ENCODE peak calls at places on chromosomes 3 and 15, in eight cellular contexts. One of them, this sample, is unnamed.

GRCh38 chr3:155771126-155771525 is 26.3 kb upstream of the PLCH1 start:
- DNase-seq in globus pallidus: no peak
- DNase-seq in HEK293T: no peak
- DNase-seq in HTR-8/SVneo: no peak
- DNase-seq in nucleus accumbens: no peak
- DNase-seq in DMS53: no peak
- DNase-seq in activated naive CD4-positive, alpha-beta T cell treated with anti-CD3 and anti-CD28 coated beads, Interleukin-2, amount 50 U/mL, for 16 hours: no peak
- DNase-seq in mucosa of descending colon: no peak
- DNase-seq in this sample: no peak

GRCh38 chr15:29920515-29920914 is 98.2 kb upstream of the TJP1 start:
- DNase-seq in globus pallidus: no peak
- DNase-seq in DMS53: peak
- DNase-seq in activated naive CD4-positive, alpha-beta T cell treated with anti-CD3 and anti-CD28 coated beads, Interleukin-2, amount 50 U/mL, for 16 hours: no peak
- DNase-seq in HTR-8/SVneo: no peak
- DNase-seq in HEK293T: no peak
- DNase-seq in mucosa of descending colon: no peak
- DNase-seq in nucleus accumbens: peak
- DNase-seq in this sample: peak

GRCh38 chr3:20320489-20320888 is 134.5 kb upstream of the SGO1 start:
- DNase-seq in globus pallidus: no peak
- DNase-seq in HTR-8/SVneo: no peak
- DNase-seq in HEK293T: no peak
- DNase-seq in mucosa of descending colon: no peak
- DNase-seq in DMS53: peak
- DNase-seq in activated naive CD4-positive, alpha-beta T cell treated with anti-CD3 and anti-CD28 coated beads, Interleukin-2, amount 50 U/mL, for 16 hours: no peak
- DNase-seq in nucleus accumbens: no peak
- DNase-seq in this sample: no peak

GRCh38 chr3:52136513-52136912 is 17.7 kb downstream of the POC1A start:
- DNase-seq in mucosa of descending colon: no peak
- DNase-seq in globus pallidus: no peak
- DNase-seq in HEK293T: no peak
- DNase-seq in nucleus accumbens: no peak
- DNase-seq in activated naive CD4-positive, alpha-beta T cell treated with anti-CD3 and anti-CD28 coated beads, Interleukin-2, amount 50 U/mL, for 16 hours: no peak
- DNase-seq in HTR-8/SVneo: no peak
- DNase-seq in DMS53: no peak
- DNase-seq in this sample: no peak

GRCh38 chr15:43253431-43254403 is 13.0 kb downstream of the TGM5 start:
- DNase-seq in DMS53: no peak
- DNase-seq in activated naive CD4-positive, alpha-beta T cell treated with anti-CD3 and anti-CD28 coated beads, Interleukin-2, amount 50 U/mL, for 16 hours: no peak
- DNase-seq in HEK293T: no peak
- DNase-seq in globus pallidus: no peak
- DNase-seq in HTR-8/SVneo: no peak
- DNase-seq in nucleus accumbens: no peak
- DNase-seq in mucosa of descending colon: no peak
- DNase-seq in this sample: no peak

GRCh38 chr3:190697901-190698300 is 164.6 kb downstream of the GMNC start:
- DNase-seq in DMS53: no peak
- DNase-seq in HTR-8/SVneo: no peak
- DNase-seq in nucleus accumbens: no peak
- DNase-seq in mucosa of descending colon: no peak
- DNase-seq in HEK293T: no peak
- DNase-seq in globus pallidus: no peak
- DNase-seq in activated naive CD4-positive, alpha-beta T cell treated with anti-CD3 and anti-CD28 coated beads, Interleukin-2, amount 50 U/mL, for 16 hours: no peak
- DNase-seq in this sample: no peak

GRCh38 chr3:170012683-170013400 is 25.0 kb upstream of the GPR160 start:
- DNase-seq in mucosa of descending colon: no peak
- DNase-seq in globus pallidus: no peak
- DNase-seq in activated naive CD4-positive, alpha-beta T cell treated with anti-CD3 and anti-CD28 coated beads, Interleukin-2, amount 50 U/mL, for 16 hours: no peak
- DNase-seq in DMS53: no peak
- DNase-seq in HTR-8/SVneo: no peak
- DNase-seq in nucleus accumbens: no peak
- DNase-seq in HEK293T: no peak
- DNase-seq in this sample: no peak

GRCh38 chr3:64097920-64098319 is 74.6 kb upstream of the PSMD6 start:
- DNase-seq in DMS53: no peak
- DNase-seq in nucleus accumbens: no peak
- DNase-seq in HEK293T: no peak
- DNase-seq in globus pallidus: no peak
- DNase-seq in mucosa of descending colon: no peak
- DNase-seq in activated naive CD4-positive, alpha-beta T cell treated with anti-CD3 and anti-CD28 coated beads, Interleukin-2, amount 50 U/mL, for 16 hours: no peak
- DNase-seq in HTR-8/SVneo: no peak
- DNase-seq in this sample: no peak

GRCh38 chr3:46835486-46835885 is 27.8 kb downstream of the MYL3 start:
- DNase-seq in DMS53: no peak
- DNase-seq in mucosa of descending colon: no peak
- DNase-seq in globus pallidus: no peak
- DNase-seq in nucleus accumbens: no peak
- DNase-seq in activated naive CD4-positive, alpha-beta T cell treated with anti-CD3 and anti-CD28 coated beads, Interleukin-2, amount 50 U/mL, for 16 hours: no peak
- DNase-seq in HTR-8/SVneo: no peak
- DNase-seq in HEK293T: no peak
- DNase-seq in this sample: no peak

GRCh38 chr15:40047413-40048154 is 8.6 kb upstream of the SRP14 start:
- DNase-seq in nucleus accumbens: peak
- DNase-seq in HEK293T: no peak
- DNase-seq in DMS53: peak
- DNase-seq in mucosa of descending colon: peak
- DNase-seq in activated naive CD4-positive, alpha-beta T cell treated with anti-CD3 and anti-CD28 coated beads, Interleukin-2, amount 50 U/mL, for 16 hours: peak
- DNase-seq in globus pallidus: peak
- DNase-seq in HTR-8/SVneo: no peak
- DNase-seq in this sample: peak

GRCh38 chr3:3627104-3627503 is 172.1 kb upstream of the LRRN1 start:
- DNase-seq in globus pallidus: no peak
- DNase-seq in HTR-8/SVneo: no peak
- DNase-seq in activated naive CD4-positive, alpha-beta T cell treated with anti-CD3 and anti-CD28 coated beads, Interleukin-2, amount 50 U/mL, for 16 hours: no peak
- DNase-seq in nucleus accumbens: no peak
- DNase-seq in DMS53: no peak
- DNase-seq in HEK293T: no peak
- DNase-seq in mucosa of descending colon: no peak
- DNase-seq in this sample: no peak

GRCh38 chr3:195028877-195029606 is 241.9 kb downstream of the XXYLT1 start:
- DNase-seq in HEK293T: no peak
- DNase-seq in globus pallidus: no peak
- DNase-seq in DMS53: no peak
- DNase-seq in activated naive CD4-positive, alpha-beta T cell treated with anti-CD3 and anti-CD28 coated beads, Interleukin-2, amount 50 U/mL, for 16 hours: no peak
- DNase-seq in HTR-8/SVneo: no peak
- DNase-seq in mucosa of descending colon: no peak
- DNase-seq in nucleus accumbens: no peak
- DNase-seq in this sample: no peak

GRCh38 chr3:4995500-4996053 is 16.3 kb downstream of the BHLHE40 start:
- DNase-seq in activated naive CD4-positive, alpha-beta T cell treated with anti-CD3 and anti-CD28 coated beads, Interleukin-2, amount 50 U/mL, for 16 hours: no peak
- DNase-seq in HTR-8/SVneo: no peak
- DNase-seq in nucleus accumbens: no peak
- DNase-seq in DMS53: no peak
- DNase-seq in mucosa of descending colon: no peak
- DNase-seq in HEK293T: no peak
- DNase-seq in globus pallidus: no peak
- DNase-seq in this sample: no peak

GRCh38 chr15:68335251-68335650 is 57.7 kb downstream of the FEM1B start:
- DNase-seq in DMS53: no peak
- DNase-seq in nucleus accumbens: no peak
- DNase-seq in globus pallidus: peak
- DNase-seq in mucosa of descending colon: no peak
- DNase-seq in HEK293T: no peak
- DNase-seq in activated naive CD4-positive, alpha-beta T cell treated with anti-CD3 and anti-CD28 coated beads, Interleukin-2, amount 50 U/mL, for 16 hours: no peak
- DNase-seq in HTR-8/SVneo: peak
- DNase-seq in this sample: no peak

GRCh38 chr3:18446067-18446793 is 21.1 kb upstream of the SATB1 start:
- DNase-seq in activated naive CD4-positive, alpha-beta T cell treated with anti-CD3 and anti-CD28 coated beads, Interleukin-2, amount 50 U/mL, for 16 hours: no peak
- DNase-seq in globus pallidus: no peak
- DNase-seq in HEK293T: no peak
- DNase-seq in nucleus accumbens: no peak
- DNase-seq in HTR-8/SVneo: no peak
- DNase-seq in mucosa of descending colon: no peak
- DNase-seq in DMS53: no peak
- DNase-seq in this sample: no peak

GRCh38 chr3:171459130-171459941 is 869 bp downstream of the TNIK start:
- DNase-seq in activated naive CD4-positive, alpha-beta T cell treated with anti-CD3 and anti-CD28 coated beads, Interleukin-2, amount 50 U/mL, for 16 hours: peak
- DNase-seq in HTR-8/SVneo: no peak
- DNase-seq in globus pallidus: peak
- DNase-seq in mucosa of descending colon: peak
- DNase-seq in HEK293T: peak
- DNase-seq in nucleus accumbens: peak
- DNase-seq in DMS53: peak
- DNase-seq in this sample: peak

GRCh38 chr3:150083653-150084037 is 113.0 kb upstream of the PFN2 start:
- DNase-seq in activated naive CD4-positive, alpha-beta T cell treated with anti-CD3 and anti-CD28 coated beads, Interleukin-2, amount 50 U/mL, for 16 hours: no peak
- DNase-seq in mucosa of descending colon: no peak
- DNase-seq in globus pallidus: no peak
- DNase-seq in nucleus accumbens: no peak
- DNase-seq in DMS53: no peak
- DNase-seq in HTR-8/SVneo: no peak
- DNase-seq in HEK293T: no peak
- DNase-seq in this sample: peak